ENCODE peak calls at places on chromosomes 16 and 17, in four cellular contexts. I, P, Q and U are unnamed samples.

GRCh38 chr16:1054660-1055556 is 17.6 kb upstream of the SSTR5 start:
- DNase-seq in I (peak), P (peak), Q (peak), U (no peak)

GRCh38 chr16:65702707-65703402 is 581.0 kb upstream of the CDH11 start:
- DNase-seq in I (no peak), P (no peak), Q (no peak), U (no peak)

GRCh38 chr16:21036471-21036870 is 114.2 kb downstream of the DNAH3 start:
- DNase-seq in I (no peak), P (no peak), Q (no peak), U (no peak)

GRCh38 chr17:42428141-42428944 is 5.3 kb upstream of the CAVIN1 start:
- DNase-seq in I (peak), P (no peak), Q (peak), U (no peak)

GRCh38 chr17:40598021-40598927 is 33.0 kb upstream of the CCR7 start:
- DNase-seq in I (no peak), P (no peak), Q (no peak), U (no peak)

GRCh38 chr17:9322298-9322697 is 253.3 kb downstream of the STX8 start:
- DNase-seq in I (no peak), P (no peak), Q (no peak), U (no peak)

GRCh38 chr16:68076560-68076959 is 8.6 kb upstream of the NFATC3 start:
- DNase-seq in I (no peak), P (no peak), Q (no peak), U (no peak)

GRCh38 chr16:49639739-49640388 is 216.0 kb downstream of the ZNF423 start:
- DNase-seq in I (peak), P (no peak), Q (peak), U (no peak)

GRCh38 chr17:7884581-7885356 is 3.8 kb upstream of the CHD3 start:
- DNase-seq in I (no peak), P (peak), Q (no peak), U (no peak)

GRCh38 chr16:72639494-72639893 is 408.4 kb downstream of the ZFHX3 start:
- DNase-seq in I (no peak), P (no peak), Q (no peak), U (no peak)

GRCh38 chr16:10740845-10741208 is 2.8 kb upstream of the NUBP1 start:
- DNase-seq in I (no peak), P (no peak), Q (no peak), U (no peak)

GRCh38 chr16:3198334-3199072 is 10.5 kb downstream of the OR1F1 start:
- DNase-seq in I (no peak), P (no peak), Q (peak), U (no peak)

GRCh38 chr16:4244254-4244812 is 2.5 kb upstream of the SRL start:
- DNase-seq in I (no peak), P (no peak), Q (no peak), U (no peak)

GRCh38 chr17:45372325-45372869 is 55.6 kb upstream of the MAP3K14 start:
- DNase-seq in I (peak), P (no peak), Q (no peak), U (no peak)

GRCh38 chr16:13864689-13865088 is 55.3 kb upstream of the ERCC4 start:
- DNase-seq in I (no peak), P (no peak), Q (no peak), U (no peak)

GRCh38 chr17:77382966-77383612 is 242.3 kb downstream of the SEC14L1 start:
- DNase-seq in I (no peak), P (no peak), Q (no peak), U (no peak)

GRCh38 chr17:60442271-60443201 is 20.2 kb downstream of the CHCT1 start:
- DNase-seq in I (no peak), P (no peak), Q (peak), U (no peak)

GRCh38 chr16:1763521-1764511 is 7.5 kb downstream of the NME3 start:
- DNase-seq in I (peak), P (peak), Q (no peak), U (no peak)

GRCh38 chr16:88886915-88887521 is 20.6 kb upstream of the PABPN1L start:
- DNase-seq in I (no peak), P (no peak), Q (no peak), U (no peak)

GRCh38 chr17:11898526-11899235 is 98.6 kb downstream of the ZNF18 start:
- DNase-seq in I (no peak), P (no peak), Q (no peak), U (no peak)

GRCh38 chr16:10386517-10387377 is 886 bp downstream of the ATF7IP2 start:
- DNase-seq in I (no peak), P (no peak), Q (peak), U (peak)

GRCh38 chr17:82088838-82089722 is 9.0 kb downstream of the FASN start:
- DNase-seq in I (no peak), P (no peak), Q (no peak), U (no peak)

GRCh38 chr17:1792495-1793446 is 30.9 kb downstream of the SERPINF1 start:
- DNase-seq in I (no peak), P (no peak), Q (no peak), U (no peak)
- TF ChIP-seq ETV6 in I (no peak), P (no peak), Q (no peak), U (no peak)

GRCh38 chr16:55498101-55498500 is 10.8 kb upstream of the LPCAT2 start:
- DNase-seq in I (no peak), P (peak), Q (no peak), U (no peak)
- TF ChIP-seq ETV6 in I (no peak), P (no peak), Q (no peak), U (no peak)

GRCh38 chr17:47368262-47368661 is 44.5 kb downstream of the EFCAB13 start:
- DNase-seq in I (no peak), P (no peak), Q (no peak), U (no peak)

GRCh38 chr17:47358652-47359051 is 34.9 kb downstream of the EFCAB13 start:
- DNase-seq in I (no peak), P (no peak), Q (no peak), U (no peak)

GRCh38 chr17:47367257-47367656 is 43.5 kb downstream of the EFCAB13 start:
- DNase-seq in I (no peak), P (no peak), Q (no peak), U (no peak)

GRCh38 chr17:47363171-47363570 is 39.4 kb downstream of the EFCAB13 start:
- DNase-seq in I (no peak), P (no peak), Q (no peak), U (no peak)
- TF ChIP-seq ETV6 in I (no peak), P (no peak), Q (no peak), U (no peak)

DNA sequence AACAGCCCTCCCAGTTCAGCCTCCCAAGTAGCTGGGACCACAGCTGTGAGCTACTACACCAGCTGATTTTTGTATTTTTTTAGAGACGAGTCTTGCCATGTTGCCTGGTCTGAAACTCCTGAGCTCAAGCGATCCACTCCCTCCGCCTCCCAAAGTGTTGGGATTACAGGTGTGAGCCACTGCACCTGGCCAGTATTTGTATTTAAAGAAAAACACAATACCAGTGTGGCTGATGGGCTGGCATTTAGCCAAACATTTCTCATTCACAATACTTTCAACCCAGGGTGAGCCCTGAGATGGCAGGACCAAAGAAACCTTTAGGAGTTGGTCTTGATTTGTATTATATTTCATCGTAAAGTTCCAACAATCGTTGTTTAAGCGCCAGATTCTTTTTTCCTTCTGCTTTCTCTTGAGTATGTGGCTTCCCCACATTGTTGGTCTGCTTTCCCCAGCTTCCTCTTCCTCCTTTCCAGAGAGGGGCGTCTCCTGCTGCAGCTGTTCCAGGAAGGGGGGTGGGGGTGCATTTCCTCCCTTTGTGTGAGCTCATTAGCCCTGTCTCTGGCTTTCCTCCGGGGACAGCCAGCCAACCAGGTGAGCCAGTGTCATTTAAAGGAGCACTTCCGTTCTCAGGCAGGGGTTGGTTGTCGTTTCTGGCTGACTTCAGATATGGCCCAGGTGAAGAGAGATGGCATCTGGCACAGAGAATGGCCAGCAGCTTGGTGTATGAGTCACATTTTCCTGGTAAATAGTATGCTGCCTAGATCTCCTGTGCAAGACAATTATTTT is 79.9 kb downstream of the GPRC5B start:
- DNase-seq in I (peak), P (no peak), Q (no peak), U (no peak)
- TF ChIP-seq ETV6 in I (peak), P (no peak), Q (no peak), U (no peak)

GRCh38 chr17:38427160-38427949 is 909 bp upstream of the ARHGAP23 start:
- DNase-seq in I (no peak), P (no peak), Q (no peak), U (no peak)

GRCh38 chr17:38426441-38426840 is 1.8 kb upstream of the ARHGAP23 start:
- DNase-seq in I (no peak), P (no peak), Q (no peak), U (no peak)

GRCh38 chr17:38428643-38429371 is 543 bp downstream of the ARHGAP23 start:
- DNase-seq in I (no peak), P (no peak), Q (no peak), U (no peak)

GRCh38 chr17:38429476-38430100 is 1.3 kb downstream of the ARHGAP23 start:
- DNase-seq in I (no peak), P (no peak), Q (no peak), U (no peak)

GRCh38 chr17:38428150-38428642 is at the start of gene ARHGAP23:
- DNase-seq in I (no peak), P (peak), Q (no peak), U (no peak)
- TF ChIP-seq ETV6 in I (no peak), P (no peak), Q (no peak), U (no peak)

GRCh38 chr16:85187002-85187401 is 74.7 kb upstream of the CIBAR2 start:
- DNase-seq in I (no peak), P (no peak), Q (no peak), U (no peak)
- TF ChIP-seq ETV6 in I (no peak), P (no peak), Q (no peak), U (no peak)

DNA sequence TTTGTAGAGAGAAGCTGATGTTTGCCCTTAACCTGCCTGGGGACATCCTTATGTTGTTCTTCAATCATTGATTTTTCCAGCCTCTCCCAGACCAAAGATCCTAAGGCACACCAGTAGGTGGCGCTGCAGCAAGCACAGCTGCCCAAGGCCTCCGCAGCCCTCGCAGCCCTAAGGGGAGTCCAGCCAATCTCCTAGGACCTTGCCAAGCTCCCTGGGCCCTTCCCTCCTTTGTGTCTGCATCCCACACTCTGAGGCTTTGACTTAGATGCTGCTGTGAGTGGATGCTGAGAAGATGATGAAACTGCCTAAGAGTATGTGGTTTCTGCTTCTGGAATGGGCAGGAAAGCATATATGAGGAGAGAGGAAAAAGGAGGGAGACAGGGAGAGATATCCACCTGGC is 47.1 kb downstream of the SPACA3 start:
- DNase-seq in I (peak), P (peak), Q (no peak), U (no peak)
- TF ChIP-seq ETV6 in I (no peak), P (no peak), Q (no peak), U (no peak)

DNA sequence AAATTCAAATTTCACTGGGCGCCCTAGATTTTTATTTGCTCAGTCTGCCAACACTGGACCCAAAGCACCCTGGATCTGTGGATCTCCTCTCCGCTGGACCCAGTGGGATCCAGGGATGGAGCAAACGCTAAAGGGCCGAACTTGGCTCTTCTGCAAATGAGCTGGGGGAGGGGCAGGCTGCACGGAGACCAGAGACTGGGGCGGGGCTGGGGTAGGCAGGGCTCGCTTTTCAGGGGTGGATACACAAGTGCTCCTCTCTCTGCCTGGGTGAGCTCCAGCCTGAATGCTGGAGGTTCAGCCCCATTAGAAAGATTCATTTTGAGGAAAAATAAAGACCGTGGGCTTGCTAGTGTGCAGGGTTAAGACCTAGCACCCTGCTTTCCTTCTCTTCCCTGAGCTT is 8.9 kb downstream of the CBX4 start:
- DNase-seq in I (peak), P (peak), Q (no peak), U (no peak)
- TF ChIP-seq ETV6 in I (no peak), P (no peak), Q (no peak), U (no peak)

GRCh38 chr17:44217738-44218343 is 1.6 kb downstream of the UBTF start:
- DNase-seq in I (no peak), P (no peak), Q (no peak), U (no peak)

GRCh38 chr17:44214896-44215295 is 4.6 kb downstream of the UBTF start:
- DNase-seq in I (no peak), P (no peak), Q (no peak), U (no peak)

GRCh38 chr17:44218344-44219125 is 940 bp downstream of the UBTF start:
- DNase-seq in I (peak), P (peak), Q (peak), U (no peak)

GRCh38 chr17:44216173-44216572 is 3.3 kb downstream of the UBTF start:
- DNase-seq in I (no peak), P (no peak), Q (no peak), U (peak)

GRCh38 chr17:44216674-44217073 is 2.8 kb downstream of the UBTF start:
- DNase-seq in I (no peak), P (no peak), Q (no peak), U (no peak)
- TF ChIP-seq ETV6 in I (no peak), P (no peak), Q (no peak), U (no peak)